ENCODE peak calls at places on chromosomes 4 and X, in four cellular contexts. W is GM12891, U is GM12878, T is K562. C is an unnamed sample.

GRCh38 chrX:65488496-65488895 is 46.1 kb downstream of the LAS1L start:
- DNase-seq in U (no peak), W (no peak), T (no peak), C (no peak)

GRCh38 chr4:16253127-16253960 is 27.1 kb upstream of the TAPT1 start:
- DNase-seq in U (no peak), W (no peak), T (no peak), C (no peak)

GRCh38 chrX:12903646-12904045 is 2.8 kb upstream of the TLR8 start:
- DNase-seq in W (no peak), T (no peak), U (no peak), C (no peak)

GRCh38 chrX:118221257-118221656 is 104.6 kb upstream of the KLHL13 start:
- DNase-seq in U (no peak), T (no peak), W (no peak), C (no peak)

GRCh38 chr4:112099701-112100289 is 45.5 kb upstream of the FAM241A start:
- DNase-seq in T (peak; percentile 35), W (no peak), U (peak; percentile 27), C (no peak)

GRCh38 chr4:52952540-52952939 is 90.4 kb downstream of the RASL11B start:
- DNase-seq in T (no peak), W (no peak), U (no peak), C (no peak)

GRCh38 chr4:174658246-174658645 is 136.0 kb upstream of the HPGD start:
- DNase-seq in T (no peak), U (no peak), W (no peak), C (no peak)

GRCh38 chr4:165580379-165580905 is 201.6 kb downstream of the CPE start:
- DNase-seq in T (no peak), W (no peak), U (no peak), C (no peak)

GRCh38 chrX:109936598-109936997 is 66.3 kb upstream of the TMEM164 start:
- DNase-seq in T (no peak), W (no peak), U (no peak), C (no peak)

GRCh38 chrX:8090482-8090881 is 80.6 kb downstream of the VCX2 start:
- DNase-seq in T (no peak), U (no peak), W (no peak), C (no peak)

GRCh38 chrX:15983034-15983433 is 128.4 kb upstream of the AP1S2 start:
- DNase-seq in W (no peak), T (no peak), U (no peak), C (no peak)

GRCh38 chrX:41317487-41318208 is 16.3 kb upstream of the DDX3X start:
- DNase-seq in T (no peak), W (no peak), U (no peak), C (no peak)

GRCh38 chrX:11754958-11755645 is 2.9 kb upstream of the MSL3 start:
- DNase-seq in W (no peak), U (no peak), T (no peak), C (no peak)

GRCh38 chr4:33628296-33628695 is 2616.0 kb downstream of the ARAP2 start:
- DNase-seq in U (no peak), T (no peak), W (no peak), C (no peak)

GRCh38 chr4:148026022-148026421 is 294.1 kb downstream of the ARHGAP10 start:
- DNase-seq in U (no peak), W (no peak), T (no peak), C (no peak)

GRCh38 chr4:182647901-182648300 is 269.3 kb downstream of the DCTD start:
- DNase-seq in U (no peak), W (no peak), T (no peak), C (no peak)

DNA sequence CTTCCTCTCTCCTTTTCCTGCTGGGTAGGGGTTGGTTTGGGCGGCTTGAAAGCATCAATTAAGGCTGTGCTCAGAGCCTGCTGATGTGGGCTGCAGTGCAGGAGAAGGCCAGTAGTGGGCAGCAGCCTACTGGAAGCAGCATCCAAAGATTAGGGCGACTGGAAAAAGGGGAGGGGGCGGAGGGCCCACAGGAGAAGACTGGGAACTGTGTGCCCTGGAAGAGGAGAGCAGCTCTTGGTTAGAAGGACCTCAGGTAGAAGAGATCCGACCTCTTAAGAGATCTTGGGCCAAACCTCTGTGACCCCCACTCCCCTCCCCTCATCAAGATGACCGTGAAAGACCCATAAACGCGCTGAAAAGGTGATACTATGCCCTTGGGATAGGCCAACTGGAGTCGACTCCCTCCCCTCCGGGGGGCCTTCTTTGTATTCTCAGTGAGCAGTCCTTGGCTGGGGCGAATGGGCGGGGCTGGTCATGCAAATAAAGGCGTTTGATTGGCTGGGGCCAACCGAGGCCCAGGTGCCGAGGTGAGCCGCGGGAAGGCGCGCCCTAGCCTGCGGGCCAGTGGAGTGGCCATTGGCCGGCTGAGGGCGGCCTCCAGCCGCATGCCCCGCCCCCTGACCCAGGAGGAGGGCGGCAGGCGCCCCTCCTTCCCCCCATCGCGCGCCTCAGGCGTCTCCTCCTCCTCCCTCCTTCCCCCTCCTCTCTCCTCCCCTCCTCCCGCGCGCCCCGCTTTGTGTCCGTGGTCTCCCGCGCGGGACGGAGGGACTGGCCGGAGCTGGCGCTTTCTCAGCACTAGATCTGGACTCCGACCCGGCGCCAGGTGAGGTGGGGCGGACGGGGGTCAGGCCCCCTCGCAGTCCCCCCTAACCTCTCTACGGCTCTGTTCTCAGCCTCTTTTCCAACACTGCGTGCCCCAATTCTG is 10.1 kb downstream of the DLG3 start:
- DNase-seq in W (no peak), T (peak; percentile 91), U (no peak), C (no peak)
- TF ChIP-seq SPI1 in W (no peak), T (no peak), U (no peak), C (no peak)

DNA sequence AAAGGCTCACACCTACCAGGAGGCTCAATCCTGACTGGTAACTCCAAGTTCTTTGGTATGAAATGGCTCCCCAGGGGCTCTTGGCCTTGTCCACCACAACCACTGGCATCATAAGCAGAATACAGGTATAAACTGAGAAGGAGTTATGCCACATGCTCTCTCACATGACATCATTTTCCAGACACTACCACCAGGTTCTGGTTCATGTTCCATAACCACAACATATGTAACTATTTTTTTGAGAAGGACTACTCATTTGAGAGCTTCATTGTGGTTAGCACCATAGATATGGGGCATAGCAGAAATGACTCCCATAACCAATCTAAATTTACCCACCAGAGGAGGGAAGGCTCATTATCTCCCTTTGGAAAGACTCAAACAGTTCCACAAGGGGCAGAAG is 19.6 kb downstream of the PRDM5 start:
- DNase-seq in U (no peak), T (no peak), W (no peak), C (no peak)
- TF ChIP-seq SPI1 in U (no peak), T (no peak), W (no peak), C (no peak)

GRCh38 chr4:87527446-87528240 is 1.5 kb downstream of the SPARCL1 start:
- DNase-seq in U (no peak), T (no peak), W (no peak), C (no peak)
- TF ChIP-seq SPI1 in U (no peak), T (no peak), W (no peak), C (no peak)

GRCh38 chr4:45317276-45317675 is 590.9 kb upstream of the GNPDA2 start:
- DNase-seq in W (no peak), U (no peak), T (no peak), C (no peak)
- TF ChIP-seq SPI1 in W (no peak), U (no peak), T (no peak), C (no peak)

GRCh38 chrX:29787666-29788065 is 427.7 kb upstream of the MAGEB2 start:
- DNase-seq in W (no peak), T (no peak), U (no peak), C (peak; percentile 1)
- TF ChIP-seq SPI1 in W (no peak), T (no peak), U (no peak), C (no peak)

GRCh38 chr4:1792832-1793495 is at the start of gene FGFR3:
- DNase-seq in U (no peak), W (peak; percentile 93), T (peak; percentile 98), C (no peak)
- TF ChIP-seq SPI1 in U (no peak), W (no peak), T (no peak), C (no peak)

GRCh38 chr4:6421397-6421796 is 51.0 kb downstream of the PPP2R2C start:
- DNase-seq in U (no peak), W (no peak), T (peak; percentile 16), C (no peak)

GRCh38 chr4:6422105-6422504 is 50.3 kb downstream of the PPP2R2C start:
- DNase-seq in U (no peak), T (no peak), W (no peak), C (no peak)

GRCh38 chr4:6419452-6420028 is 52.9 kb downstream of the PPP2R2C start:
- DNase-seq in T (no peak), W (no peak), U (no peak), C (no peak)

GRCh38 chr4:6420036-6420435 is 52.4 kb downstream of the PPP2R2C start:
- DNase-seq in T (no peak), U (no peak), W (no peak), C (no peak)

GRCh38 chr4:6420972-6421371 is 51.4 kb downstream of the PPP2R2C start:
- DNase-seq in U (no peak), W (no peak), T (peak; percentile 44), C (no peak)
- TF ChIP-seq SPI1 in U (no peak), W (no peak), T (no peak), C (no peak)

DNA sequence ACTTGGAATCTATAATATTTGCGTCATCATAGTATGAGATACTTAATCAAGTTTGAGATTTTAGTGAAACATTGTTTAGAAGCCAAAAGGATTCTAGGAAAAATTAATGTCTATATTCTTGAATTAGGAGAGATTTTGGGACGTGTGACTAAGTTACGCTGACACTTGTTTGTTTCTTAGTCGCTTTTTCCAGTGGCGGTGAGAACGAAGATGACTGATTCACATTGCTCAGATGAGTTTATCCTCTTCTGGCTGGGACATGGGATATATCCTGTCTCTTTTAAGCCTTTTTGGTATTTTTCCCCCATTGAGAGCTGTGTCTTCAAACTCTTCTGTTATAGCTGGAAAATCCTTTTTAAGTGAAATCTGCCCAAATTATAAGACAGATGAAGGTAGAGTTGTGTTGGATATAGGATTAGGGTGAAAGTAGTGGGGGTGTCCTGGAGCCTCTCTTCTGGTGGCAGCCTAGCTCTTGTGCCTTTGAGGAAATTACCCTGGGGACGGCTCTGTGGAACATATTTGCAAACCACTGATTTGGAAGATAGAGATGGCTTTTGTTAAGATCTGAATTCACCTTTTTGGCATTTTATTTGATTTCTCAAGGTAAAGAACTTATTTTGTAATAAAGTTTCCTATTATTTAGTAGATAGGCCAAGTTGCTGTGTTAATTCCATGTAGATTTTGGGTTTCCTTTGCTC is 49.7 kb downstream of the HTT start:
- DNase-seq in U (no peak), W (no peak), T (no peak), C (no peak)
- TF ChIP-seq SPI1 in U (no peak), W (no peak), T (no peak), C (no peak)

C was measured in HL-60.